ENCODE peak calls at places on chromosome 10, in five cellular contexts. H is foreskin fibroblast, U is sigmoid colon, K is PC-3, X is heart right ventricle. B is an unnamed sample.

GRCh38 chr10:22655312-22655973 is 58.9 kb downstream of the PIP4K2A start:
- DNase-seq in H (peak), U (no peak), K (peak), X (no peak), B (no peak)

GRCh38 chr10:8919291-8919690 is 864.8 kb downstream of the GATA3 start:
- DNase-seq in H (no peak), U (no peak), K (peak), X (no peak), B (no peak)

GRCh38 chr10:123472606-123473005 is 193.5 kb upstream of the GPR26 start:
- DNase-seq in H (no peak), U (no peak), K (no peak), X (no peak), B (no peak)

GRCh38 chr10:5446390-5446926 is 34.1 kb downstream of the NET1 start:
- DNase-seq in H (peak), U (peak), K (peak), X (peak), B (no peak)

GRCh38 chr10:103769176-103769575 is 86.2 kb downstream of the SH3PXD2A start:
- DNase-seq in H (no peak), U (no peak), K (no peak), X (no peak), B (peak)

GRCh38 chr10:104035107-104035816 is 50.4 kb downstream of the COL17A1 start:
- DNase-seq in H (no peak), U (no peak), K (no peak), X (no peak), B (peak)

GRCh38 chr10:124338276-124338915 is 80.3 kb downstream of the OAT start:
- DNase-seq in H (no peak), U (no peak), K (no peak), X (no peak), B (no peak)

GRCh38 chr10:74227697-74228424 is 76.8 kb downstream of the ADK start:
- DNase-seq in H (peak), U (no peak), K (peak), X (no peak), B (peak)

GRCh38 chr10:51137741-51138529 is 63.6 kb downstream of the PRKG1 start:
- DNase-seq in H (peak), U (no peak), K (peak), X (no peak), B (no peak)

GRCh38 chr10:4058514-4059029 is 273.6 kb upstream of the KLF6 start:
- DNase-seq in H (peak), U (no peak), K (peak), X (no peak), B (no peak)

GRCh38 chr10:98273454-98273850 is 5.5 kb upstream of the LOXL4 start:
- DNase-seq in H (no peak), U (peak), K (no peak), X (no peak), B (no peak)

DNA sequence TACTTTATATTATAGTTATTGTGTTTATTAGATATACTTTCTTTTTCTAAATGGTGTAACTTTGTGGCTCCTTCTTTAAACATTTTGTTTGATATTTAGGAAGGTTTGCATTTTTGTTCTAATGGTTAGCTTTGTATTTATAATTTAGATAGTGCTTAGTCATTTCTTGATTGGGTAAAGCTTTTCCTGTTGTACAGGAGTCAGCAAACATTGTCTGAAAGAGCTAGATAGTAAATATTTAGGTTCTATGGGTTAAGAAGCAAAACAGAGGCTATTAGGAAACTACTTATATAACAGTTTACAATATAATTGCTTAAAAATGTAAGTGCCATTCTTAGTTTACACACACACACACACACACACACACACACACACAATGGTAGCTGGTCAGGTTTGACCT is 70.6 kb upstream of the CCDC6 start:
- DNase-seq in H (no peak), U (no peak), K (peak), X (no peak), B (no peak)
- TF ChIP-seq CTCF in H (no peak), U (no peak), K (no peak), X (no peak), B (no peak)

GRCh38 chr10:15821046-15821683 is 39.1 kb downstream of the MINDY3 start:
- DNase-seq in H (no peak), U (no peak), K (no peak), X (no peak), B (no peak)

GRCh38 chr10:15829495-15829894 is 30.8 kb downstream of the MINDY3 start:
- DNase-seq in H (no peak), U (no peak), K (no peak), X (no peak), B (no peak)

DNA sequence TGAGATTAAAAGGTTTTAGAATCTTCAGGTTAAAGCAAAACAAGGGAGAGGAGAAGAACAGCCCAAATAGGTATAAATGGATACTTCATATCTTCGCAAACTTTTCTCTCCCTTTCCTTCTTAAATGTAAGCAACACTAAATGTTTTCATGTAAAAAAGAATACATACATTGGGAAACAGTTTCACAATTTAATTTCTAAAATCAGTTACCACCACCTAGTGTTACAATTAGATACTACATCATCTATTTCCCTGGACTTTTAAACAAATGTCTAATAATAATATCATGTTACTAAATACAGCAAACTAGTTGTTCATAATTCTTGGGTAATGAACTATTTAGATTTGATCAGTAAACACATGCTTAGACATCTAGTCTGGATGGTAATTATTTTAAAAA is 35.8 kb downstream of the MINDY3 start:
- DNase-seq in H (peak), U (no peak), K (peak), X (no peak), B (no peak)
- TF ChIP-seq CTCF in H (no peak), U (peak), K (peak), X (peak), B (no peak)

DNA sequence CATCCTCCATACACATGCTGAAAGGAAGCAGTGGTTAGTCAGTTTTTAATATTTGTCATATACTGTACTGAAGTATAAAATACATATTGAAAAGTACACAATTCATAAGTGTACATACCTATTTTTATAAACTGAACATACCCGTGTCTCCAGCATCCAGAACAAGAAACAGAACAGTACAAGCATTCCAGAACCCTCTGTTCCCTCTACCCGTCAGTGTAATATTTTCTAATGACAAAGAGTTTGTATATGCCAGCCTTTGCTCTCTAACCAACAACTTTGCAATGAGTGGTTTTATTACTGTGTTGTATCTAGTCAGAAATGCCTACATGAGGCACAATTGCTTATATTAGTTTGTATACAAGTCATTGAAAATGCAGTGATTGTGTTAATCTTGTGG is 18.7 kb upstream of the RAB18 start:
- DNase-seq in H (no peak), U (no peak), K (no peak), X (no peak), B (no peak)
- TF ChIP-seq CTCF in H (no peak), U (no peak), K (no peak), X (no peak), B (no peak)

GRCh38 chr10:71708897-71709882 is 10.4 kb downstream of the C10orf105 start:
- DNase-seq in H (no peak), U (no peak), K (no peak), X (no peak), B (no peak)
- TF ChIP-seq CTCF in H (no peak), U (no peak), K (no peak), X (no peak), B (no peak)

GRCh38 chr10:26534384-26534783 is 96.2 kb downstream of the APBB1IP start:
- DNase-seq in H (no peak), U (no peak), K (no peak), X (no peak), B (no peak)
- TF ChIP-seq CTCF in H (no peak), U (no peak), K (peak), X (no peak), B (no peak)

DNA sequence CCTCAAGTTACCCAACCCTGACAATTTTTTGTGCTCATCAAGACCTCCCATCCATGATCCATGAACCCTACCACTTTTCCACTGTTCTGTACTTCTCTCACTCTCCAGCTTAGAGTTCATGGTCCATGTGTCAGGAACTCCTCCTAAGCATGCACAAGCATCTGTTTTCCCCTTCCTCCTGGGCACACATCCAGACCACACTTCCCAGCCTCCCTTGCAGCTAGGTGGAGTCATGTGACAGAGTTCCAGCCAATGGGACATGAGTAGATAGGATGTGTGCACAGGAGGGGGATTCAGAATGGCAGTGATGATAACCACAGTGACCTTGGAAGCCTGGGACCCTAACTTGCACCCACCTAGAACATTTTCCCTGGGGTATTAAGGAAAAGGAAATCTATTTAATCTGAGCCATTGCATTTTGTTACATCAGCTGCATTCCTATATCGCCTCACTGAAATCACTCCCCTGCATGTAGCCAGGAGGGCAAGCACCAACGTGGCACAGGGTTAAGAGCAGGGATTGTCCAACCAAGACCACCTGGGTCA is 9.6 kb upstream of the FRMPD2 start:
- DNase-seq in H (no peak), U (no peak), K (no peak), X (no peak), B (no peak)
- TF ChIP-seq CTCF in H (no peak), U (no peak), K (no peak), X (no peak), B (no peak)

DNA sequence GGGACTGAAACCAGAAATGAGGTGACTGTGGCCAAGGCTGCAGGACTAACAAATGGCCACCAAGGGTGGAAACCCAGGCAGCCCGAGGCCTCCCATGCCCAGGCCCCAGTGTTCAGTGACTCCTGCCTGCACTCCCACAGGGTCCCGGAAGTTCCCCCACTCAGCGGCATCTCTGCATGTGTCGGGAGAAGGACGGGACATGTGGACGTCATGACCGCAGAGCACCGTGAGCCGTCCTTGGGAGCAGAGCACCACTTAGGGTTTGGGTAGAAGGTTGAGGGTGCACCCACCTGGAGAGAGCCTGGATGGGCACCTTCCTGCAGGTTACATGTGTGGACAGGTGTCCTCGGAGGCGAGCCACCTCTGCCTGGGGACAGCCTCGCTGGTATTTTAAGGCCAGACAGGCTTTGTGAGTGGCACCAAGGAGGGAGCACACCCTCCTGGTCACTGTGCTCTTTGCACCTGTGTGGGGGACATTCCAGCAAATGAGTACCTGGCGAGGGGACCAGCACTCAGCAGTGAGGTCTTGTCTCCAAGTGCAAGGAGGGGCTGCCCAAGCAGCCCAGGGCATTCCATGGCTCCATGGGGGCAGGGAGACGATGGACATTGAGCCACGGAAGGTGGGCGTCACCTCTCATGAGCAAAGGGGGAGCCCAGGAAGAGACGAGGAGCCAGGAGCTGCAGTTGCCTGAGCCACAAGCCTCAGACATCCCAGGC is 95.3 kb upstream of the TCERG1L start:
- DNase-seq in H (no peak), U (no peak), K (no peak), X (no peak), B (no peak)
- TF ChIP-seq CTCF in H (no peak), U (no peak), K (no peak), X (no peak), B (no peak)

GRCh38 chr10:120606051-120606764 is 149.2 kb downstream of the PLPP4 start:
- DNase-seq in H (no peak), U (no peak), K (peak), X (no peak), B (no peak)

GRCh38 chr10:120607710-120608703 is 151.0 kb downstream of the PLPP4 start:
- DNase-seq in H (no peak), U (no peak), K (peak), X (no peak), B (no peak)

GRCh38 chr10:120612756-120613155 is 155.7 kb downstream of the PLPP4 start:
- DNase-seq in H (no peak), U (no peak), K (no peak), X (no peak), B (no peak)

GRCh38 chr10:120601999-120602398 is 145.0 kb downstream of the PLPP4 start:
- DNase-seq in H (no peak), U (no peak), K (no peak), X (no peak), B (no peak)

DNA sequence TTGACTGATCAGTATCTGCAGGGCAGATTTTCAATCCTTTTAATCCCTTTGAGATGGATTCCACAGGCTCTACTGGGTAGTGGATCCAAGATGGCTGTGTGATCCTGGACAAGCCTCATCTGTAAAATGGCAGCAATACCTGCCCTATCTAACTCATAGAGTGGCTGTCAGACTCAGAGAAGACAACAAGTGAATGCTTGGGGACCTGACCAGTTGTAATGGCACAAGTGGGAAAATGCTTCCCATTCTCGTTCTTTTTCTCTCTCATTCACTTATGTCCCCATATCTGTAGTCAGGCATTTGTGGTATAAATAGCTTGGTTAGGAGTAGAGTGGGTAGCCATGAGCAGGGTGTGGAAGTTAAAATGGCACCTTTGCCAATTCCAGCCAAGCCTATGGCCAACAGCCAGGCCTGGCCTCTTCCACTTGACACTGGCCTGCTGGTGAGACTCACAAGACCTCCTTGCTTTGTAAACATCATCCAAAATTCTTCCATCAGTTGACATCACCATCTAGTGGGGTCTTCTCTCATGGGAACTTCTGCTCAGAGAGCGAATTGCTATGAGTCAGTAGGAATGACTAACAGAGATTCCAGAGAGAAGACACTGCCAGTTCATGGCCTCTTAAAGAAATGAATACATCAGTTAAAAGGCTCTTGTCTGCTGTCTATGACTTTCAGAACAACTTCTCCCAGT is 150.1 kb downstream of the PLPP4 start:
- DNase-seq in H (no peak), U (no peak), K (peak), X (no peak), B (no peak)
- TF ChIP-seq CTCF in H (no peak), U (no peak), K (no peak), X (no peak), B (no peak)

B was measured in GM13976.